ENCODE peak calls at places on chromosomes 5 and 9, in seven cellular contexts. T is mesothelial cell of epicardium, Q is GM23338, N is epithelial cell of esophagus, S is ascending aorta, D is HCT116, H is HFF-Myc. O is an unnamed sample.

GRCh38 chr5:17190242-17190778 is 27.1 kb upstream of the BASP1 start:
- DNase-seq in T (no peak), Q (peak), N (peak), S (no peak), D (peak), H (no peak), O (peak)

GRCh38 chr5:56822961-56823360 is 7.6 kb downstream of the MAP3K1 start:
- DNase-seq in T (no peak), Q (no peak), N (no peak), S (no peak), D (no peak), H (no peak), O (no peak)

GRCh38 chr5:53877243-53877642 is 316.8 kb downstream of the NDUFS4 start:
- DNase-seq in T (no peak), Q (no peak), N (peak), S (no peak), D (no peak), H (peak), O (no peak)

GRCh38 chr9:135926402-135927194 is 19.3 kb upstream of the CAMSAP1 start:
- DNase-seq in T (no peak), Q (no peak), N (peak), S (no peak), D (peak), H (no peak), O (peak)

GRCh38 chr5:96384353-96384752 is 48.7 kb downstream of the PCSK1 start:
- DNase-seq in T (no peak), Q (no peak), N (peak), S (peak), D (peak), H (peak), O (no peak)

GRCh38 chr5:181235323-181235688 is 8.4 kb downstream of the RACK1 start:
- DNase-seq in T (no peak), Q (no peak), N (no peak), S (no peak), D (no peak), H (no peak), O (no peak)

GRCh38 chr5:18829539-18829938 is 1158.5 kb downstream of the CDH18 start:
- DNase-seq in T (no peak), Q (no peak), N (no peak), S (no peak), D (no peak), H (no peak), O (no peak)

GRCh38 chr5:119274767-119275130 is 81.1 kb upstream of the TNFAIP8 start:
- DNase-seq in T (no peak), Q (no peak), N (peak), S (no peak), D (peak), H (no peak), O (no peak)

GRCh38 chr5:33929925-33930690 is 6.1 kb upstream of the RXFP3 start:
- DNase-seq in T (no peak), Q (no peak), N (peak), S (no peak), D (no peak), H (no peak), O (no peak)

GRCh38 chr5:150068472-150068871 is 17.9 kb downstream of the CSF1R start:
- DNase-seq in T (no peak), Q (no peak), N (no peak), S (no peak), D (no peak), H (no peak), O (no peak)

GRCh38 chr9:128912270-128912853 is 8.4 kb upstream of the PHYHD1 start:
- DNase-seq in T (no peak), Q (peak), N (peak), S (peak), D (peak), H (no peak), O (no peak)

GRCh38 chr9:123176230-123176629 is 92.2 kb downstream of the STRBP start:
- DNase-seq in T (no peak), Q (no peak), N (peak), S (no peak), D (no peak), H (no peak), O (no peak)

DNA sequence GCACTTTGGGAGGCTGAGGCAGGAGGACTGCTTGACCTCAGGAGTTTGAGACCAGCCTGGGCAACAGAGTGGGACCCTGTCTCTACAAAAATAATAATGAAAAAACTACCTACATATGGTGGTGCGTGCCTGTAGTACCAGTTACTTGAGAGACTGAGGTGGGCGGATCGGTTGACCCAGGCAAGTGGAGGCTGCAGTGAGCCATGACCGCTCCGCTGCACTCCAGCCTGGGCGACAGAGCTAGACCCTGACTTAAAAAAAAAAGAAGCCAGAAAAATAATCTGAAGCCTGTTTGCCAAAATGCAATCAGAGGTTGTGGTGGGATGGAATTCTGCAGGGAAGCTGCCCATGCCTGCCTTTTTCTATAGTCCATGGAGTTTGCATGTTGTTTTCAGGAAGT is 50.4 kb upstream of the GGTA1 start:
- DNase-seq in T (no peak), Q (no peak), N (no peak), S (no peak), D (no peak), H (no peak), O (no peak)
- TF ChIP-seq CTCF in T (no peak), Q (no peak), N (no peak), S (no peak), D (no peak), H (no peak), O (no peak)

GRCh38 chr5:129271309-129271708 is 176.8 kb downstream of the ISOC1 start:
- DNase-seq in T (no peak), Q (peak), N (peak), S (no peak), D (peak), H (no peak), O (no peak)
- TF ChIP-seq CTCF in T (no peak), Q (peak), N (peak), S (no peak), D (peak), H (no peak), O (no peak)

DNA sequence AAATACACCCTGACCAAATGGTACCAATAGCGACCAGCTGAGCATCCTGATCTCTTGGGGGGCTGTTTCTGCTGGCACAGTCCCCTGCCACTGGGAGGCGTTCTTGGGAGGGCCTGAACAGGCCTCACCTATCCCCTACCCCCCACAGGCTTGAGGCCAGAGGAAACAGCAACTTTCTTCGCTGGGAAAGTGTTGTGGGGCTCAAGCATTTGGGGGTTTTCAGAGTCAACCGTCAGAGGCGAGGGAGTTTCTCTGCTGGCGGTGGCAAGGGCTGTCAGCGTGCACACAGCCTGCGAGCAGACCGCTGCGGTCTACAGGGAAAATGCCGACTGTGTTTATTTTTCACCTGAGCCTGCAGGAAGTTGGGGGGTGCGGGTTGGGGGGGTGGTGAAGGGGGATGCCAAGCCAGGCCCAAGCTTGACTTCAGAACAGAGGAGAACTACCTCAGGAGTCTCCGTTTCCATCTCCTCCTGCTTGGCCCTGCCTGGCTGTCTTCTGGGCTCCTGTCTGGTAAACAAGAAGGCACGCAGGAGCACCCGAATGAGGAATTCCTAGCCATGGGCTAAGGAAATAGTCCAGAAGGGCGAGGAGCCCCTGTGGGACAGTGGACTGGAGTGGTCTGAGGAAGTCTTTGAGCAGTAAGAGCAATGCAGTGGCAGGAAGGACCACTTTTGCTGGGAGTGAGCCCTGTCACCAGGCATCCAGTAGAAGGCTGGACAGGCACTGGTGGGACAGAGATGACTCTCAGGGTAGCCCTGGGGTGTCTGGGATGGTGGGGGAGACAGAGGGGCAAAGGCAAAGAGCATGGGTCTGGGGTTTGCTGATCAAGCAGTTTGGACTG is 18.1 kb downstream of the TCF7 start:
- DNase-seq in T (no peak), Q (peak), N (no peak), S (no peak), D (no peak), H (no peak), O (no peak)
- TF ChIP-seq CTCF in T (no peak), Q (peak), N (no peak), S (no peak), D (peak), H (no peak), O (no peak)

GRCh38 chr5:31982027-31982426 is 192.1 kb downstream of the GOLPH3 start:
- DNase-seq in T (no peak), Q (no peak), N (no peak), S (no peak), D (no peak), H (no peak), O (no peak)
- TF ChIP-seq CTCF in T (no peak), Q (no peak), N (no peak), S (no peak), D (no peak), H (no peak), O (no peak)

GRCh38 chr5:61821561-61821960 is 484.4 kb upstream of the KIF2A start:
- DNase-seq in T (no peak), Q (no peak), N (no peak), S (no peak), D (no peak), H (no peak), O (no peak)

GRCh38 chr5:61816146-61816545 is 484.1 kb downstream of the ZSWIM6 start:
- DNase-seq in T (no peak), Q (no peak), N (no peak), S (no peak), D (no peak), H (no peak), O (no peak)

GRCh38 chr5:61815343-61815742 is 483.3 kb downstream of the ZSWIM6 start:
- DNase-seq in T (no peak), Q (no peak), N (no peak), S (no peak), D (no peak), H (no peak), O (no peak)

GRCh38 chr5:61816585-61817450 is 484.8 kb downstream of the ZSWIM6 start:
- DNase-seq in T (no peak), Q (no peak), N (peak), S (no peak), D (no peak), H (no peak), O (no peak)

GRCh38 chr5:61817472-61818326 is 485.6 kb downstream of the ZSWIM6 start:
- DNase-seq in T (no peak), Q (peak), N (peak), S (no peak), D (peak), H (no peak), O (peak)
- TF ChIP-seq CTCF in T (peak), Q (peak), N (peak), S (no peak), D (peak), H (peak), O (peak)